ENCODE peak calls at places on chromosomes 16 and 17, in seven cellular contexts. U is trophoblast cell; C is AG04450; E is skeletal muscle cell; H is CD8-positive, alpha-beta T cell; Y is thoracic aorta; Z is Calu3. W is an unnamed sample.

GRCh38 chr17:77462101-77462500 is 321.3 kb downstream of the SEC14L1 start:
- DNase-seq in U (no peak), C (no peak), E (no peak), H (no peak), Y (no peak), Z (no peak), W (no peak)

GRCh38 chr16:4273858-4274291 is 1.1 kb upstream of the TFAP4 start:
- DNase-seq in U (peak), C (no peak), E (no peak), H (peak), Y (no peak), Z (peak), W (peak)

GRCh38 chr17:68355093-68355492 is 63.8 kb downstream of the ARSG start:
- DNase-seq in U (peak), C (no peak), E (peak), H (no peak), Y (no peak), Z (no peak), W (no peak)

GRCh38 chr16:1941162-1941923 is 1.7 kb downstream of the MSRB1 start:
- DNase-seq in U (peak), C (no peak), E (no peak), H (no peak), Y (no peak), Z (no peak), W (no peak)

GRCh38 chr17:13420294-13421277 is 181.1 kb downstream of the HS3ST3A1 start:
- DNase-seq in U (peak), C (peak), E (peak), H (no peak), Y (no peak), Z (no peak), W (no peak)

GRCh38 chr17:62782730-62783260 is 25.3 kb downstream of the MARCHF10 start:
- DNase-seq in U (peak), C (no peak), E (no peak), H (no peak), Y (no peak), Z (no peak), W (no peak)

GRCh38 chr17:39939588-39940419 is 12.3 kb downstream of the LRRC3C start:
- DNase-seq in U (peak), C (peak), E (peak), H (no peak), Y (no peak), Z (peak), W (peak)

GRCh38 chr16:67388591-67388990 is 4.7 kb downstream of the TPPP3 start:
- DNase-seq in U (no peak), C (no peak), E (no peak), H (no peak), Y (no peak), Z (no peak), W (no peak)

GRCh38 chr16:2595376-2596200 is 57.8 kb downstream of the PDPK1 start:
- DNase-seq in U (no peak), C (no peak), E (no peak), H (no peak), Y (no peak), Z (no peak), W (no peak)

GRCh38 chr16:1168837-1169236 is 15.9 kb downstream of the CACNA1H start:
- DNase-seq in U (no peak), C (no peak), E (no peak), H (no peak), Y (no peak), Z (no peak), W (no peak)

GRCh38 chr17:50272246-50272645 is 2.0 kb upstream of the TMEM92 start:
- DNase-seq in U (no peak), C (no peak), E (no peak), H (no peak), Y (no peak), Z (no peak), W (no peak)

GRCh38 chr17:40779181-40779909 is 3.0 kb downstream of the KRT27 start:
- DNase-seq in U (peak), C (no peak), E (no peak), H (no peak), Y (no peak), Z (no peak), W (no peak)

GRCh38 chr17:50106393-50107131 is 11.4 kb downstream of the PDK2 start:
- DNase-seq in U (no peak), C (no peak), E (no peak), H (no peak), Y (no peak), Z (no peak), W (no peak)

GRCh38 chr16:66374176-66374575 is 7.7 kb downstream of the CDH5 start:
- DNase-seq in U (no peak), C (no peak), E (no peak), H (no peak), Y (no peak), Z (no peak), W (no peak)

GRCh38 chr17:75814900-75815373 is 29.3 kb downstream of the UNC13D start:
- DNase-seq in U (peak), C (peak), E (peak), H (no peak), Y (no peak), Z (no peak), W (no peak)

GRCh38 chr17:18039535-18040286 is 503 bp downstream of the GID4 start:
- DNase-seq in U (peak), C (no peak), E (no peak), H (no peak), Y (no peak), Z (peak), W (no peak)

GRCh38 chr17:7226721-7227710 is 7.3 kb downstream of the ACADVL start:
- DNase-seq in U (no peak), C (no peak), E (no peak), H (no peak), Y (no peak), Z (no peak), W (no peak)

GRCh38 chr17:39867084-39867890 is 715 bp upstream of the ZPBP2 start:
- DNase-seq in U (no peak), C (no peak), E (no peak), H (no peak), Y (no peak), Z (peak), W (no peak)

GRCh38 chr16:67180166-67180565 is 3.6 kb downstream of the MATCAP1 start:
- DNase-seq in U (no peak), C (no peak), E (no peak), H (no peak), Y (no peak), Z (no peak), W (no peak)

GRCh38 chr17:50044483-50044882 is 11.4 kb upstream of the ITGA3 start:
- DNase-seq in U (no peak), C (no peak), E (no peak), H (no peak), Y (no peak), Z (no peak), W (no peak)

GRCh38 chr16:53600076-53600475 is 97.1 kb upstream of the AKTIP start:
- DNase-seq in U (no peak), C (no peak), E (no peak), H (no peak), Y (no peak), Z (no peak), W (no peak)

GRCh38 chr17:27947005-27947406 is 53.8 kb upstream of the LYRM9 start:
- DNase-seq in U (no peak), C (no peak), E (no peak), H (no peak), Y (no peak), Z (no peak), W (no peak)

GRCh38 chr17:61414936-61415251 is 15.3 kb downstream of the TBX2 start:
- DNase-seq in U (no peak), C (no peak), E (no peak), H (peak), Y (no peak), Z (no peak), W (no peak)